ENCODE peak calls at places on chromosomes 4 and X, in four cellular contexts. S is transverse colon, J is fibroblast of the aortic adventitia, U is foreskin fibroblast. F is an unnamed sample.

GRCh38 chr4:93764647-93765246 is 63.8 kb upstream of the ATOH1 start:
- DNase-seq in S (no peak), U (peak; percentile 56), J (peak; percentile 56), F (peak; percentile 37)

GRCh38 chr4:151104621-151105020 is 5.2 kb downstream of the RPS3A start:
- DNase-seq in U (no peak), J (no peak), S (no peak), F (no peak)

GRCh38 chr4:55633903-55634302 is 2.2 kb downstream of the NMU start:
- DNase-seq in J (no peak), S (no peak), U (no peak), F (no peak)

GRCh38 chrX:119721487-119721886 is 28.5 kb upstream of the SEPTIN6 start:
- DNase-seq in S (no peak), U (no peak), J (no peak), F (no peak)

GRCh38 chr4:106809083-106809482 is 227.0 kb downstream of the DKK2 start:
- DNase-seq in S (no peak), J (peak; percentile 74), U (peak; percentile 68), F (peak; percentile 67)

GRCh38 chr4:182885022-182885737 is 32.0 kb downstream of the DCTD start:
- DNase-seq in U (no peak), S (no peak), J (no peak), F (no peak)

GRCh38 chr4:105279314-105279713 is 132.6 kb downstream of the TET2 start:
- DNase-seq in S (no peak), J (no peak), U (no peak), F (no peak)

GRCh38 chr4:1278336-1278670 is 11.4 kb upstream of the MAEA start:
- DNase-seq in J (no peak), U (no peak), S (no peak), F (peak; percentile 32)

GRCh38 chrX:97096385-97096784 is 212.7 kb downstream of the RPA4 start:
- DNase-seq in S (no peak), U (no peak), J (no peak), F (no peak)

GRCh38 chr4:10080874-10081606 is 35.6 kb downstream of the WDR1 start:
- DNase-seq in J (no peak), S (no peak), U (no peak), F (no peak)

GRCh38 chrX:104211187-104211586 is 43.5 kb downstream of the ESX1 start:
- DNase-seq in U (no peak), S (no peak), J (no peak), F (no peak)

GRCh38 chr4:6270691-6271121 is 1.1 kb downstream of the WFS1 start:
- DNase-seq in U (peak; percentile 55), J (peak; percentile 16), S (no peak), F (no peak)

GRCh38 chr4:6109842-6110560 is 90.3 kb downstream of the JAKMIP1 start:
- DNase-seq in S (peak; percentile 18), J (no peak), U (no peak), F (no peak)

GRCh38 chr4:145034727-145035211 is 63.2 kb downstream of the ANAPC10 start:
- DNase-seq in S (no peak), U (peak; percentile 75), J (peak; percentile 62), F (peak; percentile 68)

GRCh38 chrX:44306336-44306735 is 37.1 kb downstream of the EFHC2 start:
- DNase-seq in U (peak; percentile 4), S (peak; percentile 26), J (peak; percentile 1), F (no peak)

GRCh38 chr4:130203571-130203970 is 1107.6 kb downstream of the C4orf33 start:
- DNase-seq in J (no peak), S (no peak), U (no peak), F (no peak)

GRCh38 chr4:101355767-101356702 is 8.7 kb upstream of the PPP3CA start:
- DNase-seq in S (no peak), J (peak; percentile 87), U (peak; percentile 93), F (peak; percentile 82)

GRCh38 chr4:163528618-163529017 is 34.1 kb downstream of the TMA16 start:
- DNase-seq in U (no peak), J (no peak), S (no peak), F (no peak)
- TF ChIP-seq CTCF in U (no peak), J (no peak), S (no peak), F (no peak)

DNA sequence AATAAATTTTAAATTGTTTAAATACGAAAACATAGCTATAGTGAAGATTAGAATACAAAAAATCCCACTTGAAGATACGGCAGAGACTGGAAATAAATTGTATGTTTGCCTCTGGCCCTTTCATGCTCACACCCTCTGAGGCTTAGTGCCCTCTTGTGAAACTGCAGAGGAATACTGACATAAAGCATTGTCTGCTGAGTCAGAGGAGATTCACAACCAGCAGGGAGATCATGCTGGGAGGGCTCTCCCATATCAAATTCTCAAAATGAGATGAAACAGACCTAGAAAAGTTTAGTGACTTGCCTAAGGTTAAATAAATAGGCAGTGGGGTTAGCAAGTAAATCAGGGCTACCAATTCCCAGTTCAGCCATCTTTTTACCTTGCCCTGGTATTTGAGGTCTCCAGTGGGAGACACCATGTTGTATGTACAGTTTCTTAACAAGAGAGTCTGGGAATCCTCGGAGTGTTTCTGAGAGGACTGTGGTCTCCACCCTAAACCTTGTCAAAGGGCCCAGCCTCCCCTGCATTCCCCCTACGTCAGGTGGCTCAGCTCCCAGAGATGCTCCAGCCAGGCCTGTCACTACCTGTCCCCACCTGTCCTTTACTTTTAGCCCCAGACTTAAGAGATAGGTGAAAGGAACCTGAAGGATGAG is 581.4 kb upstream of the DIPK2B start:
- DNase-seq in S (no peak), U (peak; percentile 86), J (peak; percentile 80), F (peak; percentile 66)
- TF ChIP-seq CTCF in S (no peak), U (peak; percentile 24), J (peak; percentile 48), F (peak; percentile 49)

GRCh38 chrX:38293741-38294140 is 33.6 kb downstream of the RPGR start:
- DNase-seq in S (no peak), J (peak; percentile 33), U (peak; percentile 44), F (peak; percentile 7)
- TF ChIP-seq CTCF in S (no peak), J (peak; percentile 33), U (no peak), F (peak; percentile 51)

GRCh38 chrX:48893556-48894348 is 3.8 kb downstream of the TIMM17B start:
- DNase-seq in J (no peak), S (no peak), U (no peak), F (no peak)

GRCh38 chrX:48892896-48893295 is 4.7 kb downstream of the TIMM17B start:
- DNase-seq in S (no peak), U (no peak), J (no peak), F (no peak)

GRCh38 chrX:48890934-48891401 is 6.6 kb downstream of the TIMM17B start:
- DNase-seq in J (no peak), S (no peak), U (peak; percentile 31), F (no peak)

GRCh38 chrX:48890296-48890925 is 7.2 kb downstream of the TIMM17B start:
- DNase-seq in S (no peak), U (peak; percentile 7), J (no peak), F (no peak)

GRCh38 chrX:48891402-48892288 is 5.9 kb downstream of the TIMM17B start:
- DNase-seq in U (peak; percentile 93), S (peak; percentile 92), J (peak; percentile 75), F (peak; percentile 84)
- TF ChIP-seq CTCF in U (peak; percentile 40), S (peak; percentile 37), J (peak; percentile 54), F (peak; percentile 69)

GRCh38 chr4:122221322-122221721 is 69.2 kb downstream of the BLTP1 start:
- DNase-seq in U (no peak), J (no peak), S (no peak), F (no peak)

GRCh38 chr4:122219356-122219755 is 67.2 kb downstream of the BLTP1 start:
- DNase-seq in U (no peak), J (no peak), S (no peak), F (no peak)

GRCh38 chr4:122227202-122227601 is 75.1 kb downstream of the BLTP1 start:
- DNase-seq in U (no peak), S (no peak), J (no peak), F (no peak)

GRCh38 chr4:122229857-122230256 is 77.7 kb downstream of the BLTP1 start:
- DNase-seq in U (no peak), S (no peak), J (no peak), F (no peak)

DNA sequence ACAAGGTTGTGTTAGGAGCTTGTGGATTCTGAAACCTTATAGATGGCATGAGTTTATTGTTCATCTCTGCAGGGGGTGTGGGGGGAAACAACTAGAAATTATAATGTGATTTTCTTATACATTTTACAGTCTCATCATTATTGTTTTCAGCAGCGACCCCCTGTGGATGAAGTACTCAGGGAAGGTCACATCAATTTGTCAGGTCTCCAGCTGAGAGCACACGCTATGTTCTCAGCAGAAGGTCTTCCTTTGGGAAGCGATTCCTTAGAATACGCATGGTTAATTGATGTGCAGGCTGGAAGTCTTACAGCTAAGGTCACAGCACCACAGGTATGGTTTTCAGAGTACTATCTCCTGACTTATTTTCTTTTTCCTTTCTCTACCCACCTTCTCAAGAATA is 72.2 kb downstream of the BLTP1 start:
- DNase-seq in U (peak; percentile 34), S (no peak), J (peak; percentile 12), F (no peak)
- TF ChIP-seq CTCF in U (peak; percentile 14), S (no peak), J (peak; percentile 28), F (peak; percentile 67)

GRCh38 chrX:1392376-1393130 is 640 bp upstream of the SLC25A6 start:
- DNase-seq in U (peak; percentile 77), S (peak; percentile 78), J (peak; percentile 64), F (peak; percentile 37)

GRCh38 chrX:1389993-1390285 is 2.0 kb downstream of the SLC25A6 start:
- DNase-seq in J (no peak), U (no peak), S (no peak), F (no peak)

GRCh38 chrX:1391370-1391706 is 575 bp downstream of the SLC25A6 start:
- DNase-seq in U (no peak), J (peak; percentile 23), S (no peak), F (no peak)

GRCh38 chrX:1390621-1391369 is 1.1 kb downstream of the SLC25A6 start:
- DNase-seq in S (peak; percentile 13), U (no peak), J (no peak), F (no peak)

DNA sequence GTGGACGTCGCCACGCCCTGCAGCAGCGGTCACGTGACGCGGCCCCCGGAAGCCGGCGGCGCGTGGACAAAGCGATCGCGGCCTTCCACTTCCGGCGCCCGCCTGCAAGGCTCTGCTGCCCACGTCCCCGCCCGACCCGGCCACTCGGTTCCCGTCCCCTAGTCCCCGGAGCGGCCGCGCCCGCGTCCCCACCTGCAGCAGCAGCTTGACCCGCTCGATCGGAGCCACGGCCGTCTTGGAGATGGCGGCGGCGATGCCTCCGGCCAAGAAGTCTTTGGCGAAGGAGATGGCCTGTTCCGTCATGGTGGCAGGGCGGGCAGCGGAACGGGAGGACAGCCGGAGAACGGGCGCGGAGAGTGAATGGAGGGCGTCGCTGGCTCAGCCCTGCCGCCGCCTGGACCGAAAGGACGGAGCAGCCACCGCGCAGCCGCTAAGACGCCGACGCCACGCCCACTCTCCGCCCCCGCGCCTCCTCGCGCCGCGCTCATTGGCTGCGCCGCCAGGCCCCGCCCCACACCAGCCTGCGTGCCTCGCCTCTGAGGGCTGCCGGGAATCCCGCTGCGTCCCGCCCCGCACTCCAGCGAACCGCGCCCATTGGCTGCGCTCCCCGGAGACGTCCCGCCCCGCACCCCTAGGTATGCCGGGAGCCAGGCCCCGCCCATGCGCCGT is at the start of gene SLC25A6:
- DNase-seq in S (peak; percentile 99), J (peak; percentile 95), U (peak; percentile 100), F (peak; percentile 97)
- TF ChIP-seq CTCF in S (no peak), J (no peak), U (no peak), F (peak; percentile 29)

GRCh38 chr4:48329976-48330375 is 11.4 kb upstream of the SLAIN2 start:
- DNase-seq in U (peak; percentile 78), J (peak; percentile 92), S (no peak), F (peak; percentile 80)
- TF ChIP-seq CTCF in U (no peak), J (no peak), S (no peak), F (no peak)